ENCODE peak calls at places on chromosome 5, in nine cellular contexts. One of them, this sample, is unnamed.

GRCh38 chr5:140365941-140366340 is 5.9 kb downstream of the SLC4A9 start:
- DNase-seq in dorsolateral prefrontal cortex: no peak
- DNase-seq in cardiac fibroblast: no peak
- DNase-seq in HFF-Myc: no peak
- DNase-seq in psoas muscle: no peak
- DNase-seq in right atrium auricular region: no peak
- DNase-seq in lower lobe of right lung: no peak
- DNase-seq in skeletal muscle cell: no peak
- DNase-seq in small intestine: no peak
- DNase-seq in this sample: no peak

GRCh38 chr5:125310749-125311148 is 564.3 kb upstream of the ZNF608 start:
- DNase-seq in dorsolateral prefrontal cortex: no peak
- DNase-seq in cardiac fibroblast: peak; percentile 4
- DNase-seq in HFF-Myc: no peak
- DNase-seq in psoas muscle: no peak
- DNase-seq in right atrium auricular region: no peak
- DNase-seq in lower lobe of right lung: no peak
- DNase-seq in skeletal muscle cell: no peak
- DNase-seq in small intestine: no peak
- DNase-seq in this sample: no peak

GRCh38 chr5:55303238-55303690 is 4.2 kb downstream of the DHX29 start:
- DNase-seq in dorsolateral prefrontal cortex: no peak
- DNase-seq in cardiac fibroblast: peak; percentile 91
- DNase-seq in HFF-Myc: no peak
- DNase-seq in psoas muscle: no peak
- DNase-seq in right atrium auricular region: no peak
- DNase-seq in lower lobe of right lung: peak; percentile 48
- DNase-seq in skeletal muscle cell: peak; percentile 37
- DNase-seq in small intestine: peak; percentile 10
- DNase-seq in this sample: no peak

GRCh38 chr5:50767588-50767987 is 101.2 kb downstream of the PARP8 start:
- DNase-seq in dorsolateral prefrontal cortex: no peak
- DNase-seq in cardiac fibroblast: no peak
- DNase-seq in HFF-Myc: no peak
- DNase-seq in psoas muscle: no peak
- DNase-seq in right atrium auricular region: no peak
- DNase-seq in lower lobe of right lung: no peak
- DNase-seq in skeletal muscle cell: no peak
- DNase-seq in small intestine: no peak
- DNase-seq in this sample: no peak

GRCh38 chr5:168796840-168797548 is 217.8 kb upstream of the PANK3 start:
- DNase-seq in dorsolateral prefrontal cortex: peak; percentile 75
- DNase-seq in cardiac fibroblast: no peak
- DNase-seq in HFF-Myc: no peak
- DNase-seq in psoas muscle: no peak
- DNase-seq in right atrium auricular region: no peak
- DNase-seq in lower lobe of right lung: no peak
- DNase-seq in skeletal muscle cell: no peak
- DNase-seq in small intestine: no peak
- DNase-seq in this sample: no peak

GRCh38 chr5:147391781-147392180 is 118.1 kb downstream of the DPYSL3 start:
- DNase-seq in dorsolateral prefrontal cortex: no peak
- DNase-seq in cardiac fibroblast: peak; percentile 85
- DNase-seq in HFF-Myc: peak; percentile 44
- DNase-seq in psoas muscle: peak; percentile 76
- DNase-seq in right atrium auricular region: peak; percentile 82
- DNase-seq in lower lobe of right lung: no peak
- DNase-seq in skeletal muscle cell: peak; percentile 44
- DNase-seq in small intestine: peak; percentile 41
- DNase-seq in this sample: peak; percentile 64

GRCh38 chr5:58925627-58926545 is 343.0 kb downstream of the RAB3C start:
- DNase-seq in dorsolateral prefrontal cortex: no peak
- DNase-seq in cardiac fibroblast: no peak
- DNase-seq in HFF-Myc: no peak
- DNase-seq in psoas muscle: no peak
- DNase-seq in right atrium auricular region: no peak
- DNase-seq in lower lobe of right lung: no peak
- DNase-seq in skeletal muscle cell: no peak
- DNase-seq in small intestine: no peak
- DNase-seq in this sample: no peak

GRCh38 chr5:127418378-127418777 is 99.1 kb upstream of the PRRC1 start:
- DNase-seq in dorsolateral prefrontal cortex: no peak
- DNase-seq in cardiac fibroblast: no peak
- DNase-seq in HFF-Myc: no peak
- DNase-seq in psoas muscle: no peak
- DNase-seq in right atrium auricular region: no peak
- DNase-seq in lower lobe of right lung: no peak
- DNase-seq in skeletal muscle cell: no peak
- DNase-seq in small intestine: no peak
- DNase-seq in this sample: no peak

GRCh38 chr5:150623878-150624216 is 16.6 kb upstream of the SYNPO start:
- DNase-seq in dorsolateral prefrontal cortex: no peak
- DNase-seq in cardiac fibroblast: no peak
- DNase-seq in HFF-Myc: no peak
- DNase-seq in psoas muscle: peak; percentile 46
- DNase-seq in right atrium auricular region: no peak
- DNase-seq in lower lobe of right lung: no peak
- DNase-seq in skeletal muscle cell: no peak
- DNase-seq in small intestine: no peak
- DNase-seq in this sample: no peak
- H3K4me3 ChIP-seq in dorsolateral prefrontal cortex: peak overlapping the region; percentile 74
- H3K4me3 ChIP-seq in cardiac fibroblast: no peak overlapping the region
- H3K4me3 ChIP-seq in HFF-Myc: no peak overlapping the region
- H3K4me3 ChIP-seq in psoas muscle: peak overlapping the region; percentile 72
- H3K4me3 ChIP-seq in right atrium auricular region: peak overlapping the region; percentile 84
- H3K4me3 ChIP-seq in lower lobe of right lung: no peak overlapping the region
- H3K4me3 ChIP-seq in skeletal muscle cell: no peak overlapping the region
- H3K4me3 ChIP-seq in small intestine: no peak overlapping the region
- H3K4me3 ChIP-seq in this sample: peak overlapping the region; percentile 94

DNA sequence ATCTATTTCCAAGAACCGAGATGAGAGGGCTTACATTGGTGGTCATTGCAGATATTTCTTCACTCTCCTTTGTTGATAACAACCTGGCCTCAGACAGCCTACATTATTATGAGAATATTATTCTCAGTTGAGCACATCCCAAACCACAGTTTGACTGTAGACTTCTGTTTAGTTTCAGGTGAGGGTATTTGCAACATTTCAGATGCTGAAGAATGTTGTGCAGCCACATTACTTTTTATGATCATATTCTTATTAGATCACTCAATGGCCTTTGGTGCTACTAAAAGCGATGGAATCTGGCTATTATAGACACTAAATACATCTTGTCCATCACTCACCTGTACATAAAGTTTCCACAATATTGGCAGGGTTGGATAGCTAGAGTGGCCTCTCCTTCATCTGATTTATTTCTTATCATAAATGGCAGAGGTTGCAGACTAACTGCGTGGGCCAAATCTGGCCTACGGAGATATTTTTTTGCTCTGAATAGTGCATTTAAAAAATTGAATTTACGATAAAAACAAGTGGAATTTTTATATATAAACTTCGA is 26.2 kb upstream of the RICTOR start:
- DNase-seq in dorsolateral prefrontal cortex: no peak
- DNase-seq in cardiac fibroblast: no peak
- DNase-seq in HFF-Myc: no peak
- DNase-seq in psoas muscle: no peak
- DNase-seq in right atrium auricular region: no peak
- DNase-seq in lower lobe of right lung: no peak
- DNase-seq in skeletal muscle cell: no peak
- DNase-seq in small intestine: no peak
- DNase-seq in this sample: no peak
- H3K4me3 ChIP-seq in dorsolateral prefrontal cortex: no peak overlapping the region
- H3K4me3 ChIP-seq in cardiac fibroblast: no peak overlapping the region
- H3K4me3 ChIP-seq in HFF-Myc: no peak overlapping the region
- H3K4me3 ChIP-seq in psoas muscle: no peak overlapping the region
- H3K4me3 ChIP-seq in right atrium auricular region: no peak overlapping the region
- H3K4me3 ChIP-seq in lower lobe of right lung: no peak overlapping the region
- H3K4me3 ChIP-seq in skeletal muscle cell: no peak overlapping the region
- H3K4me3 ChIP-seq in small intestine: no peak overlapping the region
- H3K4me3 ChIP-seq in this sample: no peak overlapping the region

DNA sequence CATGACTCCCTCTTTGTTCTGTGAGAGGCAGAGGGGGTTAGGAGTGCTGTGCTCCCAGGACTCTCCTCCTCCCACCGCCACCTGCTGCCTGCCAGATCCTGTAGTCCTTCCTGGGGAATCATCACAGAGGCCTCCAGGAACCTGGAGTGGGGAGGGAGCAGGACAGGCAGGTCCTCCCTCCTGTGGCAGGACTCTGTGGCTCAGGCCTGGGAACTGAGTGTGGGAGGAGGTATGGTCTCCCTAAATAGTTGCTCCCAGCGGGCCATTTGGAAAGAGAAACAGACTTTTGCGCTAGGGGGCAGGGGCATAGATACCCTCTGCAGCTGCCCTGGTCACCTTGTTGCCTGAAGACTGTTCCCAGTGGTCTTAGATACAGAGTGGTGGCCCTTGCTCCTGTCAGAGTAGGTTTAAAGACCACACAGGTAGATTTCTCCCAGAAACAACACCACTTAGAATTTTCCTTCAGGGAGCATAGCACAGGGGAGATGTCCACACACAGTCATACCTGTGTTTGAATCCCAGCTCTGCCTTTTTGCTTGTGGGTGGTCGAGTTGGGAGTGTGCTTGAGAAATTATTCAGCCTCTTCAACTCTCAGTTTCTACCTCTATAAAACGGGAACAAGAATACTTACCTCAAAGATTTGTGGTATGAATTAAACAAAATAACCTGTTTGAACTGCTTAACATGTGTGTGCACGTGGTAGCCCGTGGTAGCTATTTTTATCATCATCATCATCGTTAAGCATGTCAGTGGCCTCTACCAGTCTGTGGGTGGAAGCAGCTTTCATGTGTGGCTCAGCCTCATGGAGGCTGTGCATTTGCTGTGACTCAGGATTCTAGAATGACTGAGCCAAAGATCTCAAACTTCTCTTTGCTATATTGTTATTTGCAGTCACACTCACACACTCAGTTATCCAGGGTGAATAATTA is 55.8 kb downstream of the SLC22A5 start:
- DNase-seq in dorsolateral prefrontal cortex: no peak
- DNase-seq in cardiac fibroblast: peak; percentile 59
- DNase-seq in HFF-Myc: no peak
- DNase-seq in psoas muscle: no peak
- DNase-seq in right atrium auricular region: peak; percentile 57
- DNase-seq in lower lobe of right lung: no peak
- DNase-seq in skeletal muscle cell: peak; percentile 71
- DNase-seq in small intestine: peak; percentile 52
- DNase-seq in this sample: no peak
- H3K4me3 ChIP-seq in dorsolateral prefrontal cortex: no peak overlapping the region
- H3K4me3 ChIP-seq in cardiac fibroblast: no peak overlapping the region
- H3K4me3 ChIP-seq in HFF-Myc: no peak overlapping the region
- H3K4me3 ChIP-seq in psoas muscle: peak overlapping the region; percentile 36
- H3K4me3 ChIP-seq in right atrium auricular region: no peak overlapping the region
- H3K4me3 ChIP-seq in lower lobe of right lung: peak overlapping the region; percentile 37
- H3K4me3 ChIP-seq in skeletal muscle cell: no peak overlapping the region
- H3K4me3 ChIP-seq in small intestine: no peak overlapping the region
- H3K4me3 ChIP-seq in this sample: no peak overlapping the region

DNA sequence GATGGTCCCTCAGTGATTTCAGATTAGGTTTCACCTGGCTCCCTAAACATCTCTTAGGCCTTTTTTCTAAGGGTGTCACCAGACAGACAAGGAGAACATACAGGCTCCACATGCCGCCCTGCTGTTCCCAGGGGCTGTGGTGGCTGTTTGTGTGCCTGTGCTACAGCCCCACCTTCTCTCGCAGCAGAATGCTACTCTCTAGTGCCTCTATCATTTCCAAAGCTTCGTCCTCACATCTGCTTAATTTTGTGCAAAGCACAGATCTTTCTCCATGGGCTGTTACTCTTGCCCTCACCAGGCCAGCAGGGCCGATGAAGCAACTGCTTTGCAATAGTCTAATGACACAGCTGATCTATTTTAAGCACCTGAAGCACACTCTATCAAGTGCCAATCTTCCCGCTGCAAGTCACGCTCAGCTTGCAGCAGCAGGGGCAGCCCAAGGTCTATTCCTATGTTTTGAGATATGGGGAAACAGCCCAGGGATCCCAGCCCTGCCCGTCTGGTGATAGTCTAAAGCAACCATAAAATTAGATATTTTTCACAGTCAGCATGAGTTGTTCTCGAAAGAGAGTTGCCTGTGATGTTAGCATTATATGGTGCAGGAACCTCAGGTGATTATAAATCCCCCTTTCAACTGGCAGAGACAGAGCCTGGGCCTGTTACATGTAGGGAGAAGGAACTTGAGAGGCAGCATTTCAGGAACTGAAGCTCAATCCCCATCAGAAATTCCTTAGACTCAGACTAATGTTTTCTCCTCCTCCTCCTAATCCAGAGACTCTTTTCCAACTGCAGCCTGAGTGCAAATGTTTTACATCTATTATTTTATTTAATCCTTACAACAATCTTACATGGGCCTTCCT is 12.7 kb downstream of the ABLIM3 start:
- DNase-seq in dorsolateral prefrontal cortex: no peak
- DNase-seq in cardiac fibroblast: peak; percentile 65
- DNase-seq in HFF-Myc: no peak
- DNase-seq in psoas muscle: peak; percentile 89
- DNase-seq in right atrium auricular region: peak; percentile 90
- DNase-seq in lower lobe of right lung: peak; percentile 62
- DNase-seq in skeletal muscle cell: peak; percentile 67
- DNase-seq in small intestine: no peak
- DNase-seq in this sample: no peak
- H3K4me3 ChIP-seq in dorsolateral prefrontal cortex: no peak overlapping the region
- H3K4me3 ChIP-seq in cardiac fibroblast: no peak overlapping the region
- H3K4me3 ChIP-seq in HFF-Myc: no peak overlapping the region
- H3K4me3 ChIP-seq in psoas muscle: no peak overlapping the region
- H3K4me3 ChIP-seq in right atrium auricular region: no peak overlapping the region
- H3K4me3 ChIP-seq in lower lobe of right lung: no peak overlapping the region
- H3K4me3 ChIP-seq in skeletal muscle cell: no peak overlapping the region
- H3K4me3 ChIP-seq in small intestine: no peak overlapping the region
- H3K4me3 ChIP-seq in this sample: no peak overlapping the region

This sample was measured in thoracic aorta.